ENCODE peak calls at places on chromosome 7, in ten cellular contexts. H is NCI-H460; Z is sciatic nerve; B is NCI-H82; C is NCI-H1105; S is choroid plexus epithelial cell; L is psoas muscle; I is naive thymus-derived CD8-positive, alpha-beta T cell; U is DMS79 treated with DMSO at 0.1 percent for 48 hours; E is kidney tubule cell. N is an unnamed sample.

GRCh38 chr7:100472854-100473499 is 6.0 kb downstream of the TSC22D4 start:
- DNase-seq in H (no peak), Z (no peak), B (peak), C (no peak), S (peak), L (no peak), I (peak), U (no peak), E (peak), N (no peak)

GRCh38 chr7:133824123-133824522 is 303.0 kb upstream of the LRGUK start:
- DNase-seq in H (no peak), Z (no peak), B (no peak), C (no peak), S (no peak), L (no peak), I (no peak), U (no peak), E (no peak), N (peak)

GRCh38 chr7:7438851-7439250 is 96.8 kb downstream of the COL28A1 start:
- DNase-seq in H (peak), Z (no peak), B (no peak), C (no peak), S (peak), L (no peak), I (no peak), U (peak), E (peak), N (no peak)

GRCh38 chr7:31071316-31071715 is 19.2 kb downstream of the ADCYAP1R1 start:
- DNase-seq in H (no peak), Z (no peak), B (no peak), C (no peak), S (no peak), L (no peak), I (no peak), U (no peak), E (no peak), N (no peak)

GRCh38 chr7:95199779-95200558 is 124.4 kb downstream of the PON1 start:
- DNase-seq in H (peak), Z (no peak), B (peak), C (peak), S (peak), L (peak), I (no peak), U (peak), E (peak), N (no peak)

GRCh38 chr7:130683026-130683425 is 3.3 kb downstream of the TSGA13 start:
- DNase-seq in H (no peak), Z (no peak), B (no peak), C (no peak), S (no peak), L (no peak), I (no peak), U (no peak), E (no peak), N (no peak)

GRCh38 chr7:95608344-95609173 is 12.2 kb upstream of the PDK4 start:
- DNase-seq in H (peak), Z (peak), B (peak), C (peak), S (peak), L (peak), I (no peak), U (peak), E (peak), N (no peak)

GRCh38 chr7:74306737-74307469 is 17.7 kb downstream of the CLIP2 start:
- DNase-seq in H (no peak), Z (peak), B (no peak), C (no peak), S (peak), L (peak), I (no peak), U (no peak), E (peak), N (no peak)

GRCh38 chr7:130365093-130365492 is 15.2 kb upstream of the CPA1 start:
- DNase-seq in H (no peak), Z (peak), B (no peak), C (no peak), S (no peak), L (no peak), I (no peak), U (no peak), E (no peak), N (no peak)

GRCh38 chr7:158284617-158285382 is 302.8 kb downstream of the PTPRN2 start:
- DNase-seq in H (no peak), Z (no peak), B (no peak), C (no peak), S (no peak), L (no peak), I (no peak), U (no peak), E (no peak), N (no peak)

GRCh38 chr7:82234457-82235049 is 209.0 kb downstream of the CACNA2D1 start:
- DNase-seq in H (peak), Z (no peak), B (peak), C (peak), S (peak), L (no peak), I (no peak), U (no peak), E (peak), N (no peak)

GRCh38 chr7:79622781-79623180 is 169.3 kb upstream of the MAGI2 start:
- DNase-seq in H (no peak), Z (no peak), B (no peak), C (peak), S (no peak), L (no peak), I (no peak), U (no peak), E (peak), N (no peak)

GRCh38 chr7:3455826-3456444 is 154.9 kb downstream of the SDK1 start:
- DNase-seq in H (no peak), Z (no peak), B (no peak), C (no peak), S (peak), L (no peak), I (no peak), U (no peak), E (peak), N (no peak)

GRCh38 chr7:48090095-48090805 is 1.2 kb downstream of the UPP1 start:
- DNase-seq in H (no peak), Z (no peak), B (no peak), C (no peak), S (peak), L (peak), I (no peak), U (no peak), E (peak), N (no peak)

GRCh38 chr7:82616059-82616723 is 172.6 kb upstream of the CACNA2D1 start:
- DNase-seq in H (no peak), Z (no peak), B (peak), C (no peak), S (no peak), L (no peak), I (no peak), U (no peak), E (no peak), N (no peak)

GRCh38 chr7:16849295-16850148 is 32.3 kb downstream of the AGR3 start:
- DNase-seq in H (no peak), Z (no peak), B (no peak), C (no peak), S (no peak), L (no peak), I (no peak), U (no peak), E (no peak), N (no peak)

GRCh38 chr7:156005202-156005821 is 193.0 kb upstream of the SHH start:
- DNase-seq in H (no peak), Z (no peak), B (no peak), C (no peak), S (no peak), L (no peak), I (no peak), U (no peak), E (no peak), N (no peak)

GRCh38 chr7:31493714-31494181 is 20.1 kb upstream of the ITPRID1 start:
- DNase-seq in H (no peak), Z (no peak), B (peak), C (no peak), S (no peak), L (no peak), I (no peak), U (no peak), E (peak), N (no peak)

GRCh38 chr7:27179030-27179429 is 4.9 kb upstream of the HOXA10 start:
- DNase-seq in H (no peak), Z (peak), B (no peak), C (no peak), S (no peak), L (no peak), I (no peak), U (no peak), E (peak), N (no peak)

GRCh38 chr7:128148676-128149075 is 92.4 kb upstream of the LEP start:
- DNase-seq in H (no peak), Z (no peak), B (no peak), C (peak), S (peak), L (no peak), I (no peak), U (peak), E (peak), N (no peak)

GRCh38 chr7:157825325-157825724 is 488.5 kb downstream of the DNAJB6 start:
- DNase-seq in H (no peak), Z (no peak), B (no peak), C (no peak), S (no peak), L (no peak), I (no peak), U (no peak), E (no peak), N (no peak)